ENCODE peak calls at places on chromosome 16, in six cellular contexts. C, H, J, O, V and Y are unnamed samples.

GRCh38 chr16:1771072-1771863 is at the start of gene NME3:
- DNase-seq in V (peak; percentile 47), H (peak; percentile 64), J (peak; percentile 86), C (peak; percentile 42), O (peak; percentile 90), Y (no peak)

GRCh38 chr16:10667239-10667638 is 27.5 kb downstream of the TEKT5 start:
- DNase-seq in C (no peak), J (no peak), V (no peak), H (no peak), O (no peak), Y (peak; percentile 18)

GRCh38 chr16:49057391-49057790 is 224.2 kb downstream of the CBLN1 start:
- DNase-seq in H (no peak), V (no peak), C (no peak), J (no peak), O (no peak), Y (no peak)

GRCh38 chr16:56988161-56988947 is 1.0 kb upstream of the NLRC5 start:
- DNase-seq in C (no peak), H (no peak), J (no peak), O (peak; percentile 62), V (peak; percentile 30), Y (no peak)

GRCh38 chr16:56830669-56831068 is 34.3 kb upstream of the SLC12A3 start:
- DNase-seq in O (no peak), V (no peak), C (no peak), J (no peak), H (no peak), Y (no peak)

GRCh38 chr16:13032911-13033310 is 131.5 kb downstream of the SHISA9 start:
- DNase-seq in C (no peak), J (no peak), V (no peak), O (no peak), H (no peak), Y (no peak)

GRCh38 chr16:87496101-87496801 is 3.4 kb upstream of the ZCCHC14 start:
- DNase-seq in V (no peak), H (peak; percentile 68), J (no peak), O (no peak), C (no peak), Y (no peak)

GRCh38 chr16:50068550-50068949 is 2.8 kb downstream of the HEATR3 start:
- DNase-seq in H (no peak), O (peak; percentile 54), V (peak; percentile 61), J (no peak), C (no peak), Y (no peak)

GRCh38 chr16:31196324-31197088 is 6.1 kb downstream of the PYCARD start:
- DNase-seq in J (no peak), V (no peak), O (no peak), H (no peak), C (no peak), Y (no peak)

GRCh38 chr16:71350821-71351557 is 7.5 kb upstream of the CALB2 start:
- DNase-seq in O (no peak), V (no peak), H (no peak), J (no peak), C (no peak), Y (no peak)

GRCh38 chr16:1612320-1613111 is at the start of gene CRAMP1:
- DNase-seq in J (peak; percentile 38), C (peak; percentile 9), V (peak; percentile 21), O (peak; percentile 39), H (peak; percentile 13), Y (no peak)

GRCh38 chr16:29683543-29684090 is 4.6 kb downstream of the QPRT start:
- DNase-seq in J (no peak), H (no peak), V (no peak), O (no peak), C (no peak), Y (no peak)

GRCh38 chr16:81641403-81642106 is 137.5 kb upstream of the PLCG2 start:
- DNase-seq in H (no peak), C (no peak), J (no peak), O (no peak), V (no peak), Y (no peak)

GRCh38 chr16:89360760-89361435 is 129.5 kb downstream of the ANKRD11 start:
- DNase-seq in V (no peak), H (peak; percentile 59), C (peak; percentile 62), O (no peak), J (peak; percentile 79), Y (no peak)

GRCh38 chr16:82882982-82883863 is 256.5 kb downstream of the CDH13 start:
- DNase-seq in O (no peak), H (no peak), V (no peak), C (no peak), J (peak; percentile 13), Y (no peak)

GRCh38 chr16:86951831-86952598 is 365.2 kb downstream of the C16orf95 start:
- DNase-seq in H (no peak), J (no peak), O (peak; percentile 99), C (no peak), V (peak; percentile 97), Y (peak; percentile 99)

GRCh38 chr16:76879420-76879819 is 311.6 kb upstream of the MON1B start:
- DNase-seq in V (no peak), H (no peak), J (no peak), C (no peak), O (no peak), Y (no peak)

GRCh38 chr16:53991181-53992056 is 287.5 kb downstream of the FTO start:
- DNase-seq in J (no peak), V (no peak), C (no peak), H (no peak), O (peak; percentile 23), Y (peak; percentile 30)

GRCh38 chr16:72409428-72409827 is 237.5 kb upstream of the PMFBP1 start:
- DNase-seq in V (no peak), J (no peak), O (no peak), C (no peak), H (no peak), Y (no peak)

GRCh38 chr16:31118223-31119155 is 1.0 kb downstream of the KAT8 start:
- DNase-seq in C (no peak), J (no peak), O (peak; percentile 77), H (no peak), V (peak; percentile 93), Y (no peak)

GRCh38 chr16:4320030-4320429 is 4.2 kb downstream of the GLIS2 start:
- DNase-seq in V (no peak), H (no peak), C (no peak), O (no peak), J (no peak), Y (no peak)

GRCh38 chr16:72666267-72666666 is 381.7 kb downstream of the ZFHX3 start:
- DNase-seq in C (no peak), H (no peak), O (peak; percentile 10), V (no peak), J (no peak), Y (no peak)

GRCh38 chr16:31876955-31877828 is 3.6 kb downstream of the ZNF267 start:
- DNase-seq in J (peak; percentile 61), O (peak; percentile 88), C (peak; percentile 33), V (peak; percentile 86), H (peak; percentile 71), Y (peak; percentile 89)

GRCh38 chr16:86714166-86714565 is 135.8 kb downstream of the FOXL1 start:
- DNase-seq in H (no peak), V (no peak), C (no peak), J (no peak), O (peak; percentile 54), Y (no peak)

GRCh38 chr16:55711959-55712876 is 56.4 kb downstream of the SLC6A2 start:
- DNase-seq in V (peak; percentile 36), J (no peak), O (peak; percentile 76), C (peak; percentile 34), H (peak; percentile 31), Y (peak; percentile 39)

GRCh38 chr16:58501242-58502131 is 1.5 kb downstream of the NDRG4 start:
- DNase-seq in O (no peak), V (no peak), H (no peak), C (peak; percentile 37), J (no peak), Y (no peak)

GRCh38 chr16:29907973-29908372 is 7.7 kb downstream of the ASPHD1 start:
- DNase-seq in O (no peak), J (no peak), C (no peak), H (no peak), V (no peak), Y (no peak)

GRCh38 chr16:77234611-77235010 is 35.4 kb downstream of the SYCE1L start:
- DNase-seq in H (no peak), V (no peak), J (no peak), C (no peak), O (peak; percentile 17), Y (no peak)

GRCh38 chr16:57235128-57236092 is 9.6 kb upstream of the ARL2BP start:
- DNase-seq in C (no peak), J (peak; percentile 47), V (peak; percentile 53), H (no peak), O (peak; percentile 63), Y (peak; percentile 89)

GRCh38 chr16:2814757-2815298 is 2.2 kb upstream of the PRSS21 start:
- DNase-seq in J (no peak), H (no peak), C (no peak), O (no peak), V (no peak), Y (no peak)

GRCh38 chr16:27595993-27596392 is 46.0 kb downstream of the KATNIP start:
- DNase-seq in H (no peak), C (no peak), J (no peak), V (no peak), O (no peak), Y (peak; percentile 22)

GRCh38 chr16:13866073-13866472 is 53.9 kb upstream of the ERCC4 start:
- DNase-seq in C (peak; percentile 6), J (peak; percentile 9), V (peak; percentile 64), O (peak; percentile 79), H (no peak), Y (peak; percentile 55)

GRCh38 chr16:46427340-46428107 is 193.7 kb downstream of the SHCBP1 start:
- DNase-seq in H (no peak), C (no peak), V (no peak), J (no peak), O (no peak), Y (no peak)

GRCh38 chr16:86713021-86713631 is 134.8 kb downstream of the FOXL1 start:
- DNase-seq in O (no peak), V (no peak), J (no peak), H (no peak), C (no peak), Y (no peak)

GRCh38 chr16:86035906-86036305 is 136.9 kb downstream of the IRF8 start:
- DNase-seq in J (no peak), V (no peak), H (no peak), C (no peak), O (no peak), Y (no peak)